ENCODE peak calls at places on chromosomes 4 and X, in nine cellular contexts. H is cardiac muscle cell, M is epithelial cell of proximal tubule, D is AG09309, K is AG04449, F is foreskin fibroblast, J is psoas muscle, P is astrocyte of the spinal cord, S is B cell. Q is an unnamed sample.

GRCh38 chr4:93152461-93152860 is 676.1 kb upstream of the ATOH1 start:
- DNase-seq in H (no peak), M (no peak), D (no peak), K (no peak), F (no peak), J (no peak), P (no peak), S (no peak), Q (no peak)

GRCh38 chrX:142251202-142251601 is 46.1 kb upstream of the MAGEC2 start:
- DNase-seq in H (no peak), M (no peak), D (no peak), K (no peak), F (no peak), J (no peak), P (no peak), S (no peak), Q (peak; percentile 16)

GRCh38 chrX:24020280-24020876 is 6.6 kb downstream of the KLHL15 start:
- DNase-seq in H (no peak), M (no peak), D (no peak), K (no peak), F (peak; percentile 23), J (no peak), P (no peak), S (no peak), Q (no peak)

GRCh38 chrX:44996282-44996681 is 123.3 kb downstream of the KDM6A start:
- DNase-seq in H (no peak), M (no peak), D (no peak), K (no peak), F (no peak), J (no peak), P (no peak), S (no peak), Q (no peak)

GRCh38 chrX:139112432-139112831 is 400.9 kb upstream of the FGF13 start:
- DNase-seq in H (no peak), M (no peak), D (no peak), K (no peak), F (peak; percentile 41), J (no peak), P (peak; percentile 48), S (no peak), Q (peak; percentile 75)

GRCh38 chrX:129549124-129549523 is 9.1 kb downstream of the OCRL start:
- DNase-seq in H (no peak), M (no peak), D (no peak), K (no peak), F (no peak), J (no peak), P (no peak), S (no peak), Q (no peak)

GRCh38 chr4:121326580-121326979 is 54.2 kb downstream of the QRFPR start:
- DNase-seq in H (no peak), M (no peak), D (no peak), K (no peak), F (no peak), J (no peak), P (no peak), S (no peak), Q (no peak)

GRCh38 chr4:108152980-108153379 is 15.8 kb downstream of the LEF1 start:
- DNase-seq in H (no peak), M (no peak), D (no peak), K (no peak), F (peak; percentile 12), J (no peak), P (no peak), S (no peak), Q (no peak)

GRCh38 chr4:26958925-26959653 is 98.4 kb downstream of the STIM2 start:
- DNase-seq in H (no peak), M (no peak), D (no peak), K (no peak), F (no peak), J (no peak), P (no peak), S (no peak), Q (no peak)

GRCh38 chr4:23237771-23238170 is 545.0 kb downstream of the GBA3 start:
- DNase-seq in H (no peak), M (peak; percentile 79), D (no peak), K (no peak), F (peak; percentile 36), J (peak; percentile 27), P (no peak), S (no peak), Q (no peak)

GRCh38 chrX:72062890-72063289 is 68.8 kb downstream of the RTL5 start:
- DNase-seq in H (no peak), M (no peak), D (no peak), K (no peak), F (no peak), J (peak; percentile 44), P (no peak), S (no peak), Q (no peak)

GRCh38 chr4:10078481-10079233 is 37.9 kb downstream of the WDR1 start:
- DNase-seq in H (no peak), M (no peak), D (no peak), K (no peak), F (no peak), J (no peak), P (no peak), S (no peak), Q (no peak)

GRCh38 chr4:28490669-28491068 is 1630.0 kb downstream of the STIM2 start:
- DNase-seq in H (no peak), M (no peak), D (no peak), K (no peak), F (peak; percentile 2), J (no peak), P (no peak), S (no peak), Q (no peak)

GRCh38 chr4:87032884-87033533 is 98.2 kb downstream of the AFF1 start:
- DNase-seq in H (no peak), M (no peak), D (no peak), K (no peak), F (peak; percentile 77), J (no peak), P (peak; percentile 83), S (no peak), Q (peak; percentile 67)

GRCh38 chr4:8862334-8862733 is 9.3 kb downstream of the HMX1 start:
- DNase-seq in H (no peak), M (no peak), D (no peak), K (no peak), F (no peak), J (no peak), P (no peak), S (no peak), Q (no peak)

GRCh38 chrX:40248822-40249221 is 151.1 kb upstream of the BCOR start:
- DNase-seq in H (no peak), M (no peak), D (no peak), K (no peak), F (no peak), J (no peak), P (no peak), S (no peak), Q (no peak)

GRCh38 chr4:165079476-165079875 is 25.8 kb downstream of the TRIM75 start:
- DNase-seq in H (peak; percentile 59), M (peak; percentile 39), D (no peak), K (no peak), F (no peak), J (peak; percentile 32), P (peak; percentile 46), S (no peak), Q (peak; percentile 84)

GRCh38 chr4:51906167-51906647 is 63.3 kb downstream of the DCUN1D4 start:
- DNase-seq in H (no peak), M (no peak), D (no peak), K (no peak), F (no peak), J (no peak), P (no peak), S (no peak), Q (no peak)

GRCh38 chr4:79297029-79297428 is 28.8 kb downstream of the NAA11 start:
- DNase-seq in H (no peak), M (no peak), D (no peak), K (no peak), F (no peak), J (peak; percentile 8), P (no peak), S (no peak), Q (no peak)

GRCh38 chr4:79300280-79300679 is 25.6 kb downstream of the NAA11 start:
- DNase-seq in H (no peak), M (no peak), D (no peak), K (no peak), F (no peak), J (no peak), P (no peak), S (no peak), Q (no peak)

GRCh38 chr4:79297479-79297878 is 28.4 kb downstream of the NAA11 start:
- DNase-seq in H (no peak), M (no peak), D (no peak), K (no peak), F (no peak), J (no peak), P (no peak), S (no peak), Q (no peak)

GRCh38 chr4:79298484-79298883 is 27.4 kb downstream of the NAA11 start:
- DNase-seq in H (no peak), M (no peak), D (no peak), K (no peak), F (no peak), J (peak; percentile 9), P (no peak), S (no peak), Q (no peak)

DNA sequence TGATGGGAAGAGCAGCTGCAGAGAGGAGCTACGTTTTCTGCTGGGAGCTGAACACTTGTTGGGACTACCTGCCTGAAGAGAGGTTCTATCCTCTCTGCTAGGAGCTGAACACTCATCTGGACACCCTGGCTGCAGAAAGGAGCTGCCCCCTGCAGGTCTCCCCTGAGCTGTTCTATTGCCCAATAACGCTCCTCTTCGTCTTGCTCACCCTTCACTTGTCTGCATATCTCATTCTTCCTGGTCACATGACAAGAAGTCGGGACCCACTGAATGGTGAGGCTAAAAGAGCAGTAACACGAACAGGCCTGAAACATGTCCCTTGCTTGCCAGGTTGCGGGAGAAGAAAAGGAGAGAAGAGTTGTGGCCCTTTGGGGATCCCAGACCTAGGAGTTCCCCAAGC is 27.8 kb downstream of the NAA11 start:
- DNase-seq in H (no peak), M (no peak), D (no peak), K (no peak), F (no peak), J (no peak), P (no peak), S (no peak), Q (no peak)
- TF ChIP-seq CTCF in H (no peak), M (peak; percentile 7), D (no peak), K (no peak), F (no peak), J (no peak), P (no peak), S (no peak), Q (no peak)

GRCh38 chr4:73257995-73258667 is 467 bp downstream of the ANKRD17 start:
- DNase-seq in H (peak; percentile 60), M (no peak), D (no peak), K (no peak), F (peak; percentile 65), J (no peak), P (peak; percentile 22), S (no peak), Q (peak; percentile 45)
- TF ChIP-seq CTCF in H (peak; percentile 14), M (peak; percentile 23), D (peak; percentile 12), K (peak; percentile 20), F (no peak), J (peak; percentile 31), P (peak; percentile 6), S (peak; percentile 38), Q (peak; percentile 15)

GRCh38 chr4:54484361-54484760 is 173.4 kb upstream of the KIT start:
- DNase-seq in H (no peak), M (no peak), D (no peak), K (no peak), F (no peak), J (no peak), P (no peak), S (no peak), Q (peak; percentile 80)
- TF ChIP-seq CTCF in H (no peak), M (no peak), D (no peak), K (no peak), F (no peak), J (no peak), P (no peak), S (no peak), Q (no peak)

GRCh38 chrX:95071052-95071451 is 1397.0 kb downstream of the FAM133A start:
- DNase-seq in H (no peak), M (no peak), D (no peak), K (no peak), F (no peak), J (no peak), P (no peak), S (no peak), Q (no peak)
- TF ChIP-seq CTCF in H (peak; percentile 23), M (peak; percentile 22), D (peak; percentile 17), K (no peak), F (peak; percentile 3), J (no peak), P (peak; percentile 31), S (no peak), Q (no peak)